ENCODE peak calls at places on chromosomes 2 and 18, in five cellular contexts. G, K, H, F and Z are unnamed samples.

GRCh38 chr18:12858961-12859360 is 25.1 kb downstream of the PTPN2 start:
- DNase-seq in G (no peak), K (no peak), F (no peak), H (no peak), Z (no peak)

GRCh38 chr2:26579723-26580040 is 61.5 kb downstream of the CIB4 start:
- DNase-seq in H (no peak), K (no peak), F (no peak), G (no peak), Z (no peak)

GRCh38 chr2:26770986-26771586 is 7.0 kb downstream of the SLC35F6 start:
- DNase-seq in K (no peak), G (peak; percentile 68), F (no peak), H (peak; percentile 5), Z (peak; percentile 54)

GRCh38 chr2:119240311-119241204 is 16.9 kb downstream of the STEAP3 start:
- DNase-seq in F (peak; percentile 94), G (peak; percentile 84), K (no peak), H (peak; percentile 83), Z (peak; percentile 42)

GRCh38 chr2:237731663-237732062 is 66.9 kb upstream of the RBM44 start:
- DNase-seq in H (peak; percentile 42), G (peak; percentile 71), F (peak; percentile 85), K (no peak), Z (no peak)

GRCh38 chr2:71697106-71698010 is 244.0 kb downstream of the DYSF start:
- DNase-seq in G (no peak), H (no peak), F (no peak), K (no peak), Z (no peak)

GRCh38 chr2:145273840-145274239 is 753.9 kb upstream of the ZEB2 start:
- DNase-seq in F (no peak), H (no peak), K (no peak), G (peak; percentile 10), Z (no peak)

GRCh38 chr2:157473585-157473984 is 29.7 kb upstream of the CYTIP start:
- DNase-seq in K (no peak), H (no peak), G (peak; percentile 45), F (no peak), Z (no peak)

GRCh38 chr2:229300814-229301213 is 29.7 kb upstream of the PID1 start:
- DNase-seq in F (no peak), K (no peak), G (peak; percentile 81), H (no peak), Z (no peak)

GRCh38 chr2:101114815-101115214 is 36.4 kb downstream of the TBC1D8 start:
- DNase-seq in F (no peak), H (no peak), K (no peak), G (no peak), Z (peak; percentile 2)

GRCh38 chr2:156476516-156477206 is 40.5 kb downstream of the GPD2 start:
- DNase-seq in H (no peak), F (peak; percentile 53), G (peak; percentile 75), K (no peak), Z (peak; percentile 68)

GRCh38 chr2:20757405-20758090 is 65.4 kb downstream of the LDAH start:
- DNase-seq in F (no peak), K (no peak), H (no peak), G (no peak), Z (no peak)

GRCh38 chr2:120133572-120134244 is 89.5 kb downstream of the TMEM185B start:
- DNase-seq in G (no peak), K (no peak), H (no peak), F (no peak), Z (no peak)

GRCh38 chr2:38245114-38245641 is 131.9 kb downstream of the ATL2 start:
- DNase-seq in F (no peak), G (no peak), H (no peak), K (no peak), Z (no peak)

GRCh38 chr2:108616731-108617161 is 82.5 kb downstream of the LIMS1 start:
- DNase-seq in F (no peak), H (peak; percentile 91), K (no peak), G (peak; percentile 61), Z (no peak)

GRCh38 chr18:63320041-63320689 is 596 bp upstream of the BCL2 start:
- DNase-seq in F (peak; percentile 83), H (peak; percentile 83), K (peak; percentile 77), G (peak; percentile 65), Z (peak; percentile 82)

GRCh38 chr2:240642806-240643092 is 17.5 kb downstream of the GPR35 start:
- DNase-seq in H (no peak), G (no peak), F (no peak), K (no peak), Z (no peak)

GRCh38 chr2:64135421-64135820 is 8.8 kb downstream of the PELI1 start:
- DNase-seq in G (no peak), F (no peak), K (no peak), H (no peak), Z (no peak)

GRCh38 chr18:48325115-48325670 is 84.0 kb downstream of the ZBTB7C start:
- DNase-seq in K (no peak), H (no peak), G (no peak), F (no peak), Z (no peak)

GRCh38 chr2:60675309-60675708 is 80.8 kb upstream of the PAPOLG start:
- DNase-seq in G (no peak), K (no peak), F (no peak), H (no peak), Z (no peak)

GRCh38 chr2:240257940-240258580 is 117.6 kb upstream of the OTOS start:
- DNase-seq in F (no peak), H (no peak), K (no peak), G (no peak), Z (no peak)

GRCh38 chr18:70288171-70288850 is 534 bp upstream of the SOCS6 start:
- DNase-seq in F (peak; percentile 16), K (no peak), G (peak; percentile 24), H (peak; percentile 25), Z (no peak)

GRCh38 chr18:76405761-76406356 is 89.2 kb downstream of the ZNF516 start:
- DNase-seq in G (peak; percentile 30), H (peak; percentile 27), F (no peak), K (peak; percentile 49), Z (no peak)

GRCh38 chr2:129742415-129742814 is 237.1 kb upstream of the RAB6C start:
- DNase-seq in F (no peak), K (no peak), H (no peak), G (no peak), Z (no peak)

GRCh38 chr2:39127973-39128372 is 7.1 kb upstream of the SOS1 start:
- DNase-seq in F (peak; percentile 25), H (no peak), K (no peak), G (peak; percentile 61), Z (no peak)

GRCh38 chr2:177265834-177266817 is 1.6 kb upstream of the NFE2L2 start:
- DNase-seq in F (no peak), H (no peak), K (no peak), G (no peak), Z (no peak)

GRCh38 chr2:72144746-72145657 is 2.7 kb downstream of the CYP26B1 start:
- DNase-seq in H (peak; percentile 7), K (no peak), G (no peak), F (no peak), Z (no peak)

GRCh38 chr18:64115906-64116305 is 33.0 kb downstream of the LINC00305 start:
- DNase-seq in H (no peak), G (no peak), K (no peak), F (no peak), Z (no peak)

GRCh38 chr2:23687214-23687613 is 239.7 kb downstream of the ATAD2B start:
- DNase-seq in G (no peak), F (no peak), H (no peak), K (no peak), Z (no peak)